ENCODE peak calls at places on chromosomes 6 and 20, in six cellular contexts. One of them, this sample, is unnamed.

GRCh38 chr6:39377530-39377929 is 55.0 kb upstream of the KCNK16 start:
- DNase-seq in AG09319: peak; percentile 65
- DNase-seq in A172: peak; percentile 64
- DNase-seq in IMR-90: peak; percentile 44
- DNase-seq in adipocyte: peak; percentile 88
- DNase-seq in progenitor cell of endocrine pancreas: peak; percentile 34
- DNase-seq in this sample: no peak

GRCh38 chr6:30646450-30647038 is 389 bp upstream of the C6orf136 start:
- DNase-seq in AG09319: no peak
- DNase-seq in A172: no peak
- DNase-seq in IMR-90: no peak
- DNase-seq in adipocyte: peak; percentile 97
- DNase-seq in progenitor cell of endocrine pancreas: peak; percentile 79
- DNase-seq in this sample: no peak

GRCh38 chr6:16271415-16271814 is 33.0 kb downstream of the GMPR start:
- DNase-seq in AG09319: no peak
- DNase-seq in A172: no peak
- DNase-seq in IMR-90: no peak
- DNase-seq in adipocyte: no peak
- DNase-seq in progenitor cell of endocrine pancreas: no peak
- DNase-seq in this sample: no peak

GRCh38 chr20:60298647-60299046 is 340.4 kb downstream of the CDH26 start:
- DNase-seq in AG09319: no peak
- DNase-seq in A172: no peak
- DNase-seq in IMR-90: no peak
- DNase-seq in adipocyte: no peak
- DNase-seq in progenitor cell of endocrine pancreas: no peak
- DNase-seq in this sample: no peak

GRCh38 chr20:50980851-50981713 is 22.5 kb downstream of the MOCS3 start:
- DNase-seq in AG09319: no peak
- DNase-seq in A172: peak; percentile 77
- DNase-seq in IMR-90: peak; percentile 75
- DNase-seq in adipocyte: peak; percentile 94
- DNase-seq in progenitor cell of endocrine pancreas: peak; percentile 54
- DNase-seq in this sample: peak; percentile 83

GRCh38 chr6:142478117-142478516 is 176.3 kb downstream of the ADGRG6 start:
- DNase-seq in AG09319: no peak
- DNase-seq in A172: peak; percentile 73
- DNase-seq in IMR-90: peak; percentile 41
- DNase-seq in adipocyte: peak; percentile 24
- DNase-seq in progenitor cell of endocrine pancreas: no peak
- DNase-seq in this sample: no peak

GRCh38 chr6:15561447-15562199 is 101.2 kb downstream of the DTNBP1 start:
- DNase-seq in AG09319: no peak
- DNase-seq in A172: no peak
- DNase-seq in IMR-90: no peak
- DNase-seq in adipocyte: no peak
- DNase-seq in progenitor cell of endocrine pancreas: no peak
- DNase-seq in this sample: no peak

GRCh38 chr6:72826033-72826432 is 204.2 kb downstream of the KCNQ5 start:
- DNase-seq in AG09319: no peak
- DNase-seq in A172: peak; percentile 50
- DNase-seq in IMR-90: peak; percentile 77
- DNase-seq in adipocyte: no peak
- DNase-seq in progenitor cell of endocrine pancreas: no peak
- DNase-seq in this sample: no peak

GRCh38 chr6:161013697-161014096 is 22.1 kb downstream of the MAP3K4 start:
- DNase-seq in AG09319: no peak
- DNase-seq in A172: no peak
- DNase-seq in IMR-90: no peak
- DNase-seq in adipocyte: no peak
- DNase-seq in progenitor cell of endocrine pancreas: no peak
- DNase-seq in this sample: no peak

GRCh38 chr6:34928220-34928619 is 39.2 kb downstream of the ANKS1A start:
- DNase-seq in AG09319: no peak
- DNase-seq in A172: no peak
- DNase-seq in IMR-90: no peak
- DNase-seq in adipocyte: no peak
- DNase-seq in progenitor cell of endocrine pancreas: no peak
- DNase-seq in this sample: no peak

GRCh38 chr6:145044606-145045275 is 690.6 kb downstream of the EPM2A start:
- DNase-seq in AG09319: peak; percentile 56
- DNase-seq in A172: peak; percentile 25
- DNase-seq in IMR-90: peak; percentile 87
- DNase-seq in adipocyte: peak; percentile 82
- DNase-seq in progenitor cell of endocrine pancreas: no peak
- DNase-seq in this sample: no peak

GRCh38 chr6:36126121-36126520 is 4.2 kb upstream of the MAPK13 start:
- DNase-seq in AG09319: no peak
- DNase-seq in A172: no peak
- DNase-seq in IMR-90: no peak
- DNase-seq in adipocyte: no peak
- DNase-seq in progenitor cell of endocrine pancreas: no peak
- DNase-seq in this sample: no peak

GRCh38 chr6:84774174-84775158 is 10.1 kb upstream of the TBX18 start:
- DNase-seq in AG09319: no peak
- DNase-seq in A172: no peak
- DNase-seq in IMR-90: no peak
- DNase-seq in adipocyte: peak; percentile 71
- DNase-seq in progenitor cell of endocrine pancreas: peak; percentile 52
- DNase-seq in this sample: no peak

GRCh38 chr6:165451845-165452244 is 142.4 kb upstream of the C6orf118 start:
- DNase-seq in AG09319: no peak
- DNase-seq in A172: no peak
- DNase-seq in IMR-90: no peak
- DNase-seq in adipocyte: no peak
- DNase-seq in progenitor cell of endocrine pancreas: no peak
- DNase-seq in this sample: no peak

GRCh38 chr6:29887819-29888581 is 54.3 kb upstream of the HLA-A start:
- DNase-seq in AG09319: no peak
- DNase-seq in A172: no peak
- DNase-seq in IMR-90: peak; percentile 11
- DNase-seq in adipocyte: peak; percentile 62
- DNase-seq in progenitor cell of endocrine pancreas: peak; percentile 34
- DNase-seq in this sample: peak; percentile 95

GRCh38 chr6:28772480-28773381 is 151.1 kb downstream of the TRIM27 start:
- DNase-seq in AG09319: no peak
- DNase-seq in A172: no peak
- DNase-seq in IMR-90: no peak
- DNase-seq in adipocyte: no peak
- DNase-seq in progenitor cell of endocrine pancreas: no peak
- DNase-seq in this sample: no peak

GRCh38 chr6:31558631-31559500 is 11.5 kb downstream of the NFKBIL1 start:
- DNase-seq in AG09319: no peak
- DNase-seq in A172: peak; percentile 39
- DNase-seq in IMR-90: no peak
- DNase-seq in adipocyte: no peak
- DNase-seq in progenitor cell of endocrine pancreas: no peak
- DNase-seq in this sample: peak; percentile 90

GRCh38 chr6:143619844-143620243 is 57.9 kb upstream of the PHACTR2 start:
- DNase-seq in AG09319: no peak
- DNase-seq in A172: no peak
- DNase-seq in IMR-90: no peak
- DNase-seq in adipocyte: no peak
- DNase-seq in progenitor cell of endocrine pancreas: no peak
- DNase-seq in this sample: no peak

GRCh38 chr6:160379464-160379863 is 31.3 kb downstream of the SLC22A3 start:
- DNase-seq in AG09319: peak; percentile 18
- DNase-seq in A172: no peak
- DNase-seq in IMR-90: peak; percentile 1
- DNase-seq in adipocyte: peak; percentile 35
- DNase-seq in progenitor cell of endocrine pancreas: no peak
- DNase-seq in this sample: no peak

GRCh38 chr20:10115021-10115420 is 80.2 kb downstream of the ANKEF1 start:
- DNase-seq in AG09319: peak; percentile 79
- DNase-seq in A172: peak; percentile 73
- DNase-seq in IMR-90: peak; percentile 79
- DNase-seq in adipocyte: peak; percentile 59
- DNase-seq in progenitor cell of endocrine pancreas: no peak
- DNase-seq in this sample: no peak

GRCh38 chr6:135146160-135146920 is 34.8 kb upstream of the MYB start:
- DNase-seq in AG09319: no peak
- DNase-seq in A172: peak; percentile 8
- DNase-seq in IMR-90: peak; percentile 80
- DNase-seq in adipocyte: peak; percentile 25
- DNase-seq in progenitor cell of endocrine pancreas: no peak
- DNase-seq in this sample: no peak

GRCh38 chr20:63087872-63088680 is 81.3 kb upstream of the BHLHE23 start:
- DNase-seq in AG09319: no peak
- DNase-seq in A172: no peak
- DNase-seq in IMR-90: no peak
- DNase-seq in adipocyte: no peak
- DNase-seq in progenitor cell of endocrine pancreas: no peak
- DNase-seq in this sample: peak; percentile 44

GRCh38 chr6:46918830-46919229 is 2.9 kb downstream of the ADGRF5 start:
- DNase-seq in AG09319: no peak
- DNase-seq in A172: no peak
- DNase-seq in IMR-90: no peak
- DNase-seq in adipocyte: no peak
- DNase-seq in progenitor cell of endocrine pancreas: no peak
- DNase-seq in this sample: no peak

This sample was measured in activated effector memory CD4-positive, alpha-beta T cell treated with anti-CD3 and anti-CD28 coated beads, Interleukin-2, amount 50 U/mL, for 16 hours.